ENCODE peak calls at places on chromosome 10, in eight cellular contexts. One of them, this sample, is unnamed.

GRCh38 chr10:105017116-105017515 is 376.0 kb downstream of the SORCS3 start:
- DNase-seq in AG10803: peak
- DNase-seq in foreskin fibroblast: peak
- DNase-seq in fibroblast of villous mesenchyme: no peak
- DNase-seq in BJ: no peak
- DNase-seq in esophagus squamous epithelium: no peak
- DNase-seq in cardiac fibroblast: no peak
- DNase-seq in heart right ventricle: no peak
- DNase-seq in this sample: no peak

GRCh38 chr10:42421812-42422211 is 216.6 kb downstream of the ZNF33B start:
- DNase-seq in AG10803: no peak
- DNase-seq in foreskin fibroblast: no peak
- DNase-seq in fibroblast of villous mesenchyme: no peak
- DNase-seq in BJ: no peak
- DNase-seq in esophagus squamous epithelium: no peak
- DNase-seq in cardiac fibroblast: no peak
- DNase-seq in heart right ventricle: no peak
- DNase-seq in this sample: no peak

GRCh38 chr10:95260397-95260881 is 30.4 kb downstream of the PDLIM1 start:
- DNase-seq in AG10803: peak
- DNase-seq in foreskin fibroblast: peak
- DNase-seq in fibroblast of villous mesenchyme: peak
- DNase-seq in BJ: peak
- DNase-seq in esophagus squamous epithelium: no peak
- DNase-seq in cardiac fibroblast: peak
- DNase-seq in heart right ventricle: no peak
- DNase-seq in this sample: no peak

GRCh38 chr10:90856964-90857634 is 740 bp downstream of the HTR7 start:
- DNase-seq in AG10803: no peak
- DNase-seq in foreskin fibroblast: peak
- DNase-seq in fibroblast of villous mesenchyme: no peak
- DNase-seq in BJ: no peak
- DNase-seq in esophagus squamous epithelium: no peak
- DNase-seq in cardiac fibroblast: no peak
- DNase-seq in heart right ventricle: peak
- DNase-seq in this sample: no peak

GRCh38 chr10:69831231-69831855 is 29.6 kb downstream of the COL13A1 start:
- DNase-seq in AG10803: peak
- DNase-seq in foreskin fibroblast: peak
- DNase-seq in fibroblast of villous mesenchyme: no peak
- DNase-seq in BJ: no peak
- DNase-seq in esophagus squamous epithelium: no peak
- DNase-seq in cardiac fibroblast: no peak
- DNase-seq in heart right ventricle: no peak
- DNase-seq in this sample: no peak

GRCh38 chr10:78207776-78208175 is 174.1 kb downstream of the RPS24 start:
- DNase-seq in AG10803: no peak
- DNase-seq in foreskin fibroblast: peak
- DNase-seq in fibroblast of villous mesenchyme: no peak
- DNase-seq in BJ: no peak
- DNase-seq in esophagus squamous epithelium: no peak
- DNase-seq in cardiac fibroblast: no peak
- DNase-seq in heart right ventricle: no peak
- DNase-seq in this sample: no peak

GRCh38 chr10:102814456-102814871 is 22.7 kb downstream of the CYP17A1 start:
- DNase-seq in AG10803: no peak
- DNase-seq in foreskin fibroblast: no peak
- DNase-seq in fibroblast of villous mesenchyme: no peak
- DNase-seq in BJ: no peak
- DNase-seq in esophagus squamous epithelium: no peak
- DNase-seq in cardiac fibroblast: peak
- DNase-seq in heart right ventricle: peak
- DNase-seq in this sample: no peak

GRCh38 chr10:123611876-123612275 is 54.3 kb upstream of the GPR26 start:
- DNase-seq in AG10803: no peak
- DNase-seq in foreskin fibroblast: no peak
- DNase-seq in fibroblast of villous mesenchyme: no peak
- DNase-seq in BJ: no peak
- DNase-seq in esophagus squamous epithelium: no peak
- DNase-seq in cardiac fibroblast: no peak
- DNase-seq in heart right ventricle: no peak
- DNase-seq in this sample: no peak

GRCh38 chr10:23094786-23095403 is 484 bp upstream of the MSRB2 start:
- DNase-seq in AG10803: peak
- DNase-seq in foreskin fibroblast: peak
- DNase-seq in fibroblast of villous mesenchyme: no peak
- DNase-seq in BJ: no peak
- DNase-seq in esophagus squamous epithelium: no peak
- DNase-seq in cardiac fibroblast: no peak
- DNase-seq in heart right ventricle: no peak
- DNase-seq in this sample: no peak

GRCh38 chr10:27816305-27816704 is 70.7 kb upstream of the MKX start:
- DNase-seq in AG10803: no peak
- DNase-seq in foreskin fibroblast: no peak
- DNase-seq in fibroblast of villous mesenchyme: no peak
- DNase-seq in BJ: no peak
- DNase-seq in esophagus squamous epithelium: no peak
- DNase-seq in cardiac fibroblast: no peak
- DNase-seq in heart right ventricle: no peak
- DNase-seq in this sample: no peak

GRCh38 chr10:74799840-74800239 is 26.6 kb upstream of the KAT6B start:
- DNase-seq in AG10803: peak
- DNase-seq in foreskin fibroblast: peak
- DNase-seq in fibroblast of villous mesenchyme: peak
- DNase-seq in BJ: peak
- DNase-seq in esophagus squamous epithelium: no peak
- DNase-seq in cardiac fibroblast: peak
- DNase-seq in heart right ventricle: no peak
- DNase-seq in this sample: no peak

GRCh38 chr10:97117372-97117771 is 68.4 kb downstream of the SLIT1 start:
- DNase-seq in AG10803: no peak
- DNase-seq in foreskin fibroblast: peak
- DNase-seq in fibroblast of villous mesenchyme: peak
- DNase-seq in BJ: no peak
- DNase-seq in esophagus squamous epithelium: no peak
- DNase-seq in cardiac fibroblast: no peak
- DNase-seq in heart right ventricle: no peak
- DNase-seq in this sample: no peak
- TF ChIP-seq CTCF in AG10803: peak
- TF ChIP-seq CTCF in foreskin fibroblast: peak
- TF ChIP-seq CTCF in fibroblast of villous mesenchyme: peak
- TF ChIP-seq CTCF in BJ: peak
- TF ChIP-seq CTCF in esophagus squamous epithelium: no peak
- TF ChIP-seq CTCF in cardiac fibroblast: no peak
- TF ChIP-seq CTCF in heart right ventricle: peak
- TF ChIP-seq CTCF in this sample: peak

DNA sequence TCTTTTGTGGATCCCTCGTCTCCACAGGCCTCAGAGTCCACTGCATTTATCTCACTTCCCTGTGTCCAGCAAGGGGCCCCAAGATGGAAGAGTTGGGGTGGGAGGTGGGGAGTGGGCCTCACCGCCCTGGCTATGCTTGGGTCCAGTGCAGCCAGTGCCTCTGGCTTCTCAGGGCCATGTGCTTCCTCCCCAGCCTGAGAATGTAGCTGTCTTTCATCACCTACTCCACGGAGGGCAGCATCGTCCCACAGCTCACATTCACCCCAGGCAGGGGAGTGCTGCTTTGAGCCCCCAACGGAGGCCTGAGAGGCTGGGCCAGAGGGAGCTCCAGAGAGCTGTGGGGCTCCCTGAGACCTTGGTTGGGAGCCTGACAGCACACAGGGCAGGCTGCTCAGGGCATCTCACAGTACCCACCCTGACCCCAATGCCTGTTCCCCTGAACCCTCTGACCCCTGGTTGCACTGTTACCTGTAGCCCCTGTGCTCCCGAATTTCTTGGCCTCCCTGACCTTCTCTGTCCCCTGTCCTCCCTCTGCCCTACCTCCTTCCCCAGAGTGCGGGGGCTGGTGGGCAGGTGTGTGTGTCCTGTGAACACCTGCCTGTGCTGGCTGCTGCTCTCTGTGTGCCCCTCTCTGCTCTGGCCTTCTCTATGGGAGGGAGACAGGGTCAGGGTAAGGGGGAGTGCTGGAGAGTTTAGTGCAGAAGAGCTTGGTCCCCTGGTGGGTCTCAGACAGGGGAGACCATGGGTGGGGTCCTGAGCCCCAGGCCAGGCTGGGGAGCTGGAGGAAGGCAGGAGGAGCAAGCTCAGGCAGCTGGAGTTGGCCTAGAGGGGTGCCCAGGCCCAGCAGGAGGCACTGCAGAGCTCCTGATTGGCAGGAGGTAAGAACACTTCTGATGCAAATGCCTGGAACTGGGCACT is 19.6 kb upstream of the ZNF488 start:
- DNase-seq in AG10803: peak
- DNase-seq in foreskin fibroblast: no peak
- DNase-seq in fibroblast of villous mesenchyme: peak
- DNase-seq in BJ: no peak
- DNase-seq in esophagus squamous epithelium: no peak
- DNase-seq in cardiac fibroblast: peak
- DNase-seq in heart right ventricle: no peak
- DNase-seq in this sample: no peak
- H3K4me3 ChIP-seq in AG10803: no peak
- H3K4me3 ChIP-seq in foreskin fibroblast: no peak
- H3K4me3 ChIP-seq in fibroblast of villous mesenchyme: no peak
- H3K4me3 ChIP-seq in BJ: no peak
- H3K4me3 ChIP-seq in esophagus squamous epithelium: no peak
- H3K4me3 ChIP-seq in cardiac fibroblast: no peak
- H3K4me3 ChIP-seq in heart right ventricle: no peak
- H3K4me3 ChIP-seq in this sample: no peak

GRCh38 chr10:92880233-92880861 is 32.0 kb downstream of the EXOC6 start:
- DNase-seq in AG10803: peak
- DNase-seq in foreskin fibroblast: peak
- DNase-seq in fibroblast of villous mesenchyme: peak
- DNase-seq in BJ: peak
- DNase-seq in esophagus squamous epithelium: no peak
- DNase-seq in cardiac fibroblast: peak
- DNase-seq in heart right ventricle: no peak
- DNase-seq in this sample: no peak
- TF ChIP-seq CTCF in AG10803: peak
- TF ChIP-seq CTCF in foreskin fibroblast: peak
- TF ChIP-seq CTCF in fibroblast of villous mesenchyme: peak
- TF ChIP-seq CTCF in BJ: peak
- TF ChIP-seq CTCF in esophagus squamous epithelium: peak
- TF ChIP-seq CTCF in cardiac fibroblast: peak
- TF ChIP-seq CTCF in heart right ventricle: peak
- TF ChIP-seq CTCF in this sample: peak

DNA sequence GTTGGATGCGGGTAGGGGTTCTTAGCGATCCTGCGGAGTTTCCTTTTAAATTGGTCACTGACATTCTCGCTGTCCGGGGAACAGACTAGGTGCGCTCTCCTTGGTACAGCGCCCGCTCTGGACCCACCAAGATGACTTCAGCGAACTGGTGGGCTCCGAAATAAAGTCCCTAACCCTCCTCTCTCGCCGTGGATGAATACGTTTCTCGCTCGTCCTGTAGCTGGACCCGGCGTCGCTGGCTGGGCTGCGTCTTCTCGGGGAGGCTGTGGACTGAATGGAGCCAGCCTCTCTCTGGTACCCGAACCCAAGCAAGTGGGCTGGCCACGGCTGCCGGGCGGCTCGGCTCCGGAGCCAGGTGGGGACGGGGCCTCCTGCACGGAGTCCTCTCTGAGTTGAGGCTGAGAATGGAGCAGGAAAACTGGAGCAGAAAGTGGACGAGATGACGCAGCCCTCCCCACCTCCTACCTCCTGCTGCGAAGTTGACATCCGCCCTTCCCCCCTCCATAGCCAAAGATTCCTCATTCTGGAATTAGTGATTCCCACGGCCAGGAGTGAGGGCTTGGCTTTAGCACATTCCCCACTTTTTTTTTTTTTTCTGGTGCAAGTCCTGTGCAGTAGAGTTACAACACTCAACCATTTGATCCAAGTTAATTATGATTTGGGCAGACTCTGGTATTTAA is 1.5 kb downstream of the UNC5B start:
- DNase-seq in AG10803: peak
- DNase-seq in foreskin fibroblast: peak
- DNase-seq in fibroblast of villous mesenchyme: peak
- DNase-seq in BJ: peak
- DNase-seq in esophagus squamous epithelium: no peak
- DNase-seq in cardiac fibroblast: peak
- DNase-seq in heart right ventricle: no peak
- DNase-seq in this sample: peak
- H3K4me3 ChIP-seq in AG10803: peak
- H3K4me3 ChIP-seq in foreskin fibroblast: peak
- H3K4me3 ChIP-seq in fibroblast of villous mesenchyme: peak
- H3K4me3 ChIP-seq in BJ: peak
- H3K4me3 ChIP-seq in esophagus squamous epithelium: peak
- H3K4me3 ChIP-seq in cardiac fibroblast: peak
- H3K4me3 ChIP-seq in heart right ventricle: peak
- H3K4me3 ChIP-seq in this sample: peak

GRCh38 chr10:3740157-3740871 is 44.7 kb downstream of the KLF6 start:
- DNase-seq in AG10803: peak
- DNase-seq in foreskin fibroblast: no peak
- DNase-seq in fibroblast of villous mesenchyme: peak
- DNase-seq in BJ: no peak
- DNase-seq in esophagus squamous epithelium: no peak
- DNase-seq in cardiac fibroblast: peak
- DNase-seq in heart right ventricle: no peak
- DNase-seq in this sample: no peak

GRCh38 chr10:3738855-3739350 is 46.1 kb downstream of the KLF6 start:
- DNase-seq in AG10803: no peak
- DNase-seq in foreskin fibroblast: no peak
- DNase-seq in fibroblast of villous mesenchyme: no peak
- DNase-seq in BJ: no peak
- DNase-seq in esophagus squamous epithelium: no peak
- DNase-seq in cardiac fibroblast: no peak
- DNase-seq in heart right ventricle: no peak
- DNase-seq in this sample: no peak

GRCh38 chr10:3734111-3734510 is 50.9 kb downstream of the KLF6 start:
- DNase-seq in AG10803: no peak
- DNase-seq in foreskin fibroblast: no peak
- DNase-seq in fibroblast of villous mesenchyme: no peak
- DNase-seq in BJ: no peak
- DNase-seq in esophagus squamous epithelium: no peak
- DNase-seq in cardiac fibroblast: no peak
- DNase-seq in heart right ventricle: no peak
- DNase-seq in this sample: no peak

GRCh38 chr10:3737811-3738311 is 47.1 kb downstream of the KLF6 start:
- DNase-seq in AG10803: no peak
- DNase-seq in foreskin fibroblast: no peak
- DNase-seq in fibroblast of villous mesenchyme: no peak
- DNase-seq in BJ: no peak
- DNase-seq in esophagus squamous epithelium: no peak
- DNase-seq in cardiac fibroblast: no peak
- DNase-seq in heart right ventricle: no peak
- DNase-seq in this sample: no peak

GRCh38 chr10:3735175-3735574 is 49.8 kb downstream of the KLF6 start:
- DNase-seq in AG10803: no peak
- DNase-seq in foreskin fibroblast: no peak
- DNase-seq in fibroblast of villous mesenchyme: no peak
- DNase-seq in BJ: no peak
- DNase-seq in esophagus squamous epithelium: no peak
- DNase-seq in cardiac fibroblast: no peak
- DNase-seq in heart right ventricle: no peak
- DNase-seq in this sample: no peak
- TF ChIP-seq CTCF in AG10803: no peak
- TF ChIP-seq CTCF in foreskin fibroblast: no peak
- TF ChIP-seq CTCF in fibroblast of villous mesenchyme: no peak
- TF ChIP-seq CTCF in BJ: no peak
- TF ChIP-seq CTCF in esophagus squamous epithelium: no peak
- TF ChIP-seq CTCF in cardiac fibroblast: no peak
- TF ChIP-seq CTCF in heart right ventricle: peak
- TF ChIP-seq CTCF in this sample: no peak

GRCh38 chr10:89738551-89739209 is 37.3 kb downstream of the KIF20B start:
- DNase-seq in AG10803: peak
- DNase-seq in foreskin fibroblast: no peak
- DNase-seq in fibroblast of villous mesenchyme: no peak
- DNase-seq in BJ: no peak
- DNase-seq in esophagus squamous epithelium: no peak
- DNase-seq in cardiac fibroblast: no peak
- DNase-seq in heart right ventricle: no peak
- DNase-seq in this sample: no peak
- H3K4me3 ChIP-seq in AG10803: no peak
- H3K4me3 ChIP-seq in foreskin fibroblast: no peak
- H3K4me3 ChIP-seq in fibroblast of villous mesenchyme: no peak
- H3K4me3 ChIP-seq in BJ: no peak
- H3K4me3 ChIP-seq in esophagus squamous epithelium: no peak
- H3K4me3 ChIP-seq in cardiac fibroblast: no peak
- H3K4me3 ChIP-seq in heart right ventricle: no peak
- H3K4me3 ChIP-seq in this sample: no peak

This sample was measured in RWPE2.